ENCODE peak calls at places on chromosomes 4 and X, in seven cellular contexts. I, X, N, Q, R, C and V are unnamed samples.

GRCh38 chr4:123599061-123599919 is 202.7 kb downstream of the SPRY1 start:
- DNase-seq in I (no peak), X (no peak), N (no peak), Q (no peak), R (peak; percentile 48), C (no peak), V (no peak)

GRCh38 chr4:20383283-20383682 is 131.6 kb downstream of the SLIT2 start:
- DNase-seq in I (no peak), X (no peak), N (no peak), Q (no peak), R (no peak), C (no peak), V (no peak)

GRCh38 chr4:69214716-69215115 is at the start of gene UGT2B11:
- DNase-seq in I (no peak), X (no peak), N (no peak), Q (no peak), R (no peak), C (no peak), V (no peak)

GRCh38 chr4:122798101-122798500 is 28.5 kb upstream of the FGF2 start:
- DNase-seq in I (no peak), X (no peak), N (peak; percentile 41), Q (peak; percentile 95), R (peak; percentile 89), C (no peak), V (no peak)

GRCh38 chr4:174586651-174587050 is 64.4 kb upstream of the HPGD start:
- DNase-seq in I (no peak), X (no peak), N (no peak), Q (no peak), R (no peak), C (no peak), V (no peak)

GRCh38 chrX:67543818-67544217 is at the start of gene AR:
- DNase-seq in I (peak; percentile 58), X (no peak), N (peak; percentile 74), Q (no peak), R (peak; percentile 60), C (peak; percentile 53), V (peak; percentile 58)

GRCh38 chr4:99868126-99868596 is 26.1 kb downstream of the LAMTOR3 start:
- DNase-seq in I (no peak), X (no peak), N (no peak), Q (no peak), R (peak; percentile 40), C (no peak), V (no peak)

GRCh38 chr4:169410839-169411770 is 140.3 kb upstream of the SH3RF1 start:
- DNase-seq in I (no peak), X (peak; percentile 57), N (peak; percentile 18), Q (peak; percentile 77), R (peak; percentile 72), C (peak; percentile 16), V (peak; percentile 56)

GRCh38 chr4:77073106-77073858 is 2.5 kb downstream of the CCNI start:
- DNase-seq in I (no peak), X (peak; percentile 8), N (no peak), Q (no peak), R (no peak), C (no peak), V (no peak)

GRCh38 chr4:76663794-76664193 is 228.8 kb downstream of the SHROOM3 start:
- DNase-seq in I (peak; percentile 59), X (no peak), N (no peak), Q (no peak), R (peak; percentile 69), C (no peak), V (no peak)

GRCh38 chr4:37434469-37434868 is 189.9 kb downstream of the NWD2 start:
- DNase-seq in I (no peak), X (no peak), N (no peak), Q (no peak), R (no peak), C (no peak), V (no peak)
- TF ChIP-seq CTCF in I (no peak), X (no peak), N (no peak), Q (no peak), R (no peak), C (peak; percentile 44), V (no peak)

GRCh38 chrX:136767104-136767941 is 13.4 kb downstream of the ARHGEF6 start:
- DNase-seq in I (peak; percentile 70), X (peak; percentile 73), N (peak; percentile 64), Q (no peak), R (peak; percentile 52), C (peak; percentile 37), V (peak; percentile 67)
- TF ChIP-seq CTCF in I (peak; percentile 36), X (peak; percentile 55), N (no peak), Q (peak; percentile 35), R (no peak), C (peak; percentile 46), V (no peak)

DNA sequence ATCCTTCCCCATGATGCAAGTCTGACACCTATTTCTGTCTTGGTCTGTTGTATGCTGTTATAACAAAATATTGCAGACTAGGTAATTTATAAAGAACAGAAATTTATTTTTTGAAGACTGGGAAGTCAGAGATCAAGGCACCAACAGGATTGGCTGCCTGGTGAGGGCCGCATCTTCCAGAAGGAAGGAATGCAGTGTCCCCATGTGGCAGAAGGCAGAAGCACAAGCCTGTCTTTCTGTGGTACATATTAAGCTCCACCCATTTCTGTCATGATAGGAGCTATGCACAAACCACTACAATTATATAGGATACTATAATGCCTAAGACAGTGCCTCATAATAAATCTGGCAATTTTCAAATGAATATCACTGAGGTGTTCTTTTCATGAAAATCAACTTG is 502.3 kb upstream of the DIAPH2 start:
- DNase-seq in I (no peak), X (no peak), N (peak; percentile 44), Q (no peak), R (no peak), C (peak; percentile 9), V (peak; percentile 7)
- TF ChIP-seq CTCF in I (no peak), X (peak; percentile 37), N (peak; percentile 35), Q (no peak), R (peak; percentile 28), C (peak; percentile 60), V (peak; percentile 19)

GRCh38 chr4:152408514-152409327 is 127.2 kb downstream of the FBXW7 start:
- DNase-seq in I (no peak), X (peak; percentile 44), N (no peak), Q (no peak), R (no peak), C (peak; percentile 4), V (peak; percentile 22)
- TF ChIP-seq CTCF in I (peak; percentile 45), X (peak; percentile 87), N (peak; percentile 64), Q (peak; percentile 46), R (peak; percentile 72), C (peak; percentile 71), V (peak; percentile 89)

GRCh38 chr4:163744861-163745260 is 250.4 kb downstream of the TMA16 start:
- DNase-seq in I (no peak), X (peak; percentile 4), N (no peak), Q (no peak), R (no peak), C (no peak), V (no peak)

GRCh38 chr4:163748474-163748873 is 254.0 kb downstream of the TMA16 start:
- DNase-seq in I (no peak), X (no peak), N (no peak), Q (no peak), R (no peak), C (no peak), V (no peak)
- TF ChIP-seq CTCF in I (no peak), X (no peak), N (no peak), Q (no peak), R (no peak), C (no peak), V (no peak)